ENCODE peak calls at places on chromosomes 13 and 19, in seven cellular contexts. D is IMR-90, L is mesenchymal stem cell, W is neuronal stem cell, I is mesendoderm, A is H9, M is H1. B is an unnamed sample.

GRCh38 chr13:51286135-51287002 is 53.1 kb upstream of the SERPINE3 start:
- DNase-seq in I (peak), L (peak), M (peak), W (peak), A (peak), D (peak), B (peak)

GRCh38 chr13:76967031-76967430 is 18.7 kb downstream of the ACOD1 start:
- DNase-seq in I (no peak), W (no peak), L (no peak), A (no peak), D (no peak), M (no peak), B (peak)

GRCh38 chr19:28966737-28967401 is 246.1 kb downstream of the UQCRFS1 start:
- DNase-seq in I (no peak), M (no peak), W (no peak), A (no peak), L (no peak), D (no peak), B (peak)

GRCh38 chr13:84500016-84500415 is 617.7 kb upstream of the SLITRK1 start:
- DNase-seq in A (no peak), W (no peak), D (peak), M (no peak), L (no peak), I (no peak), B (no peak)

GRCh38 chr13:39038569-39038898 is 278 bp downstream of the NHLRC3 start:
- DNase-seq in L (peak), D (no peak), A (no peak), W (no peak), M (no peak), I (no peak), B (peak)

GRCh38 chr19:55099557-55100506 is 17.6 kb downstream of the PPP1R12C start:
- DNase-seq in W (no peak), A (peak), L (no peak), I (peak), M (peak), D (no peak), B (no peak)

GRCh38 chr13:50636007-50636704 is 207.3 kb downstream of the DLEU7 start:
- DNase-seq in W (peak), D (no peak), I (peak), M (peak), A (peak), L (no peak), B (peak)

GRCh38 chr19:52992109-52993004 is 21.4 kb upstream of the ERVV-1 start:
- DNase-seq in D (no peak), A (peak), L (peak), W (no peak), M (peak), I (peak), B (no peak)

GRCh38 chr19:5154129-5154798 is 185.4 kb downstream of the KDM4B start:
- DNase-seq in I (peak), A (peak), D (no peak), M (peak), W (no peak), L (no peak), B (peak)

GRCh38 chr13:74145249-74145970 is 11.2 kb upstream of the KLF12 start:
- DNase-seq in L (peak), M (no peak), D (peak), A (no peak), W (no peak), I (no peak), B (no peak)

GRCh38 chr19:44694184-44694579 is 4.8 kb upstream of the CEACAM16 start:
- DNase-seq in M (no peak), W (no peak), L (no peak), I (peak), D (no peak), A (no peak), B (no peak)

GRCh38 chr19:31317542-31317941 is 31.7 kb downstream of the TSHZ3 start:
- DNase-seq in D (no peak), A (no peak), W (no peak), I (no peak), M (no peak), L (no peak), B (no peak)

GRCh38 chr19:16587031-16588023 is 15.1 kb upstream of the SLC35E1 start:
- DNase-seq in W (no peak), A (no peak), D (peak), I (peak), M (no peak), L (peak), B (no peak)

GRCh38 chr19:38070573-38070972 is 153.4 kb downstream of the DPF1 start:
- DNase-seq in D (peak), A (no peak), M (no peak), W (no peak), I (no peak), L (peak), B (peak)

GRCh38 chr13:107284168-107284567 is 716.2 kb upstream of the ARGLU1 start:
- DNase-seq in M (no peak), W (no peak), D (peak), L (peak), A (no peak), I (no peak), B (no peak)

GRCh38 chr19:9981406-9982260 is 28.7 kb downstream of the COL5A3 start:
- DNase-seq in L (no peak), I (no peak), D (no peak), A (no peak), W (no peak), M (no peak), B (no peak)

GRCh38 chr13:101258071-101258470 is 158.2 kb downstream of the NALCN start:
- DNase-seq in D (peak), L (peak), W (peak), A (peak), M (no peak), I (peak), B (peak)

GRCh38 chr19:18776736-18777135 is 14.4 kb downstream of the COMP start:
- DNase-seq in W (no peak), M (no peak), D (peak), A (no peak), I (peak), L (peak), B (peak)

GRCh38 chr13:106795847-106796246 is 227.9 kb upstream of the ARGLU1 start:
- DNase-seq in L (peak), W (no peak), D (no peak), I (no peak), M (no peak), A (peak), B (peak)

GRCh38 chr13:45798851-45799250 is 52.7 kb downstream of the SIAH3 start:
- DNase-seq in A (no peak), M (no peak), W (no peak), I (no peak), D (no peak), L (no peak), B (no peak)

GRCh38 chr13:105672911-105673310 is 862.6 kb downstream of the EFNB2 start:
- DNase-seq in A (no peak), W (no peak), M (no peak), I (no peak), D (no peak), L (no peak), B (no peak)

GRCh38 chr19:18520848-18521691 is 800 bp downstream of the ELL start:
- DNase-seq in L (peak), W (peak), M (peak), D (no peak), A (peak), I (peak), B (no peak)

GRCh38 chr13:39777527-39778061 is 122.1 kb downstream of the COG6 start:
- DNase-seq in L (peak), A (no peak), I (peak), D (peak), W (no peak), M (no peak), B (peak)

GRCh38 chr19:35673121-35673804 is 6.9 kb downstream of the UPK1A start:
- DNase-seq in I (peak), M (peak), W (no peak), D (peak), L (peak), A (peak), B (peak)

GRCh38 chr19:1336079-1336684 is 47.5 kb upstream of the NDUFS7 start:
- DNase-seq in M (no peak), L (no peak), A (no peak), I (no peak), W (no peak), D (no peak), B (no peak)

GRCh38 chr19:1333789-1334188 is 48.1 kb downstream of the EFNA2 start:
- DNase-seq in A (no peak), I (no peak), M (no peak), D (no peak), W (no peak), L (no peak), B (no peak)
- H4K8ac ChIP-seq in A (no peak), I (no peak), M (no peak), D (no peak), W (no peak), L (no peak), B (no peak)

GRCh38 chr13:99731747-99732146 is 230.5 kb downstream of the TM9SF2 start:
- DNase-seq in I (peak), W (no peak), M (no peak), L (no peak), A (no peak), D (no peak), B (peak)
- H4K8ac ChIP-seq in I (no peak), W (no peak), M (no peak), L (no peak), A (no peak), D (no peak), B (no peak)

GRCh38 chr13:110705356-110705825 is 525 bp downstream of the CARS2 start:
- DNase-seq in I (no peak), L (no peak), W (no peak), D (no peak), A (no peak), M (no peak), B (no peak)
- H4K8ac ChIP-seq in I (no peak), L (peak), W (peak), D (peak), A (no peak), M (no peak), B (peak)

DNA sequence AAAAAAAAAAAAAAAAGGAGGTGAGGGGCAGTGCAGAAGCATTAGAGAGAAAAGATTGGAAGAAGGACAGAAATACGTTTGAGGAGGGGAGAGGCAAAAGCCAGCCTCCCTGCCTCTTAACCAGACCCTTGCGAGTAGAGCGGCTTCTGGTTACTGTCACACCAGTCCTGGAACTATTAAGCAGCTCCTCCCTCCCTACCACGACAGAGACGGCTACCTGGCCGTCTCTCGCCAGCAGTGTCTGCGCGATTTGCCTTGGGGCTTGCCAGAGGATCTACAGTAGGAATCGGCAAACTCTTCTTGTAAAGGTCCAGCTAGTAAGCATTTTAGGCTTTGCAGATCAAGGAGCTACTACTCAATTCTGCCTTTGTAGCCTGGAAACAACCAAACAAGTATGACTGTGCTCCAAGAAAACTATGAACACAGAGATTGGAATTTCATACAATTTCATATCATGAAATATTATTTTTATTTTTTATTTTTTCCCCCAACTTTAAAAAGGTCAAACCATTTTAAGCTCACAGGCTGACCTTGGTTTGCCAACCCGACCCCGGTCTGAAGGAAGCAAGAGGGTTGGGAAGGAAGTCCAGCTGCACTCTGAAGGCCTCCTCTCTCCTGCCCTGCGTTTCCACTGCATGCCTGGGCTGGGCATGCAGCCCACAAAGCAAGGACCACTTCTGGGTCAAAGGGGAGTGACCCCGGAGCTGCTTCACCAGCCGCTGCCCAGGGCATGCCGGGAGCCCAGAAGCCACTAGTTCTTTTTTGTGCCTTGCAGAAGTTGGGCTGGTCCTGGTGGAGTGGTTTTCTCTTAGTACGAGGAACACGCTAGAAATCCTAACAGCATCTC is 166.9 kb downstream of the FLT1 start:
- DNase-seq in L (no peak), W (no peak), I (peak), A (no peak), M (no peak), D (peak), B (peak)
- H4K8ac ChIP-seq in L (peak), W (no peak), I (no peak), A (no peak), M (peak), D (no peak), B (no peak)

DNA sequence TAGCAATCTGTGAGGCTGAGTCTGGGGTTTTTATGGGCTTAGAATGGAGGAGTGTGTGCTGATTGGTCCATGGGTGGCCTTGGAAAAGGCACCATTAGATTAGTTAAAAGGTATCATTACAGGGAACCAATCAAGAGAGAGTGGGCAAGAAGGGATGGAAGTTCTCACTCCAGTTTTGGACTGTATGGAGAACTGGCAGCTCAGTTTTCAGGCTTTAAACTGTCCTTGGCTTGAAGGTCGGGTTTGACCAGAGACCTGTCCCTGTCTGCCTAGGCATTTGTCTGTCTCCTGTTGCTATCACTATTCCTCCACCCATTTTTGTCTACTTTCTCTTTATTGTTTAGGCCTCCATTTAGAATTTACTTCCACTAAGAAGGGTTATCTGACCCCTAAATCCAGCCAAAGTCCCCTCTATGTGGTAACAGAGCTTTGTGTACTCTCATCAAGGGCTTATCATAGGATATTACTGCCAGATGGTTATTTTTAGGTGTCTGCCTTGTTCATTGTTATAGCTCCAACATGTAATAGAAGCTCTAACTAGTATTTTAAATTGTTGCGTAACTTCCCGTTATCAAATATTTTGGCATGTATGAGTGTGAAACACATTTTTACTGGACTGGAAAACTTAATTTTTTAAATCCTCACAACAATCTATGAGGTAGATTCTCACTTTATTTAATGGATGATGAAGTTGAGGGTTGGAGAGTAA is 133.3 kb upstream of the SLC10A2 start:
- DNase-seq in M (no peak), I (no peak), L (no peak), D (no peak), W (no peak), A (no peak), B (no peak)
- H4K8ac ChIP-seq in M (no peak), I (no peak), L (no peak), D (no peak), W (no peak), A (no peak), B (no peak)

DNA sequence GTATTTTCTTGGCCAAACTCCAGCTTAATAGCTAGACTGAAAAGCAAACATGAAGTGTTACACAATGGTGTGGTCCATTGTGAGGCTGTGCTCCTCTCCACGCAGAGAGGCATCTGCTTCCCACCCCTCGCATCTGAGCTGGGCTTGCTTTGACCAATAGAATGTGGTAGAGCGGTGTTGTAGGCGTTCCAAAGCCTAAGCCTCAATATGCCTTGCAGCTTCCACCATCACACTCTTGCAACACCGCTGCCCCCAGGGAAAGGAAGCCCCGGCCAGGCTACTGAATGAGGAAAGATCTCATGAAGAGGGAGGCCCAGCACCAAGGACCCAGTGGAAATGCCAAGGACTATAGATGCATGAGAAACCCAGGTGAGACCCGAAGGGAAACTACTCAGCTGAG is 9.4 kb downstream of the FLT1 start:
- DNase-seq in A (no peak), W (no peak), I (peak), L (no peak), D (no peak), M (no peak), B (peak)
- H4K8ac ChIP-seq in A (no peak), W (no peak), I (no peak), L (no peak), D (no peak), M (no peak), B (no peak)

DNA sequence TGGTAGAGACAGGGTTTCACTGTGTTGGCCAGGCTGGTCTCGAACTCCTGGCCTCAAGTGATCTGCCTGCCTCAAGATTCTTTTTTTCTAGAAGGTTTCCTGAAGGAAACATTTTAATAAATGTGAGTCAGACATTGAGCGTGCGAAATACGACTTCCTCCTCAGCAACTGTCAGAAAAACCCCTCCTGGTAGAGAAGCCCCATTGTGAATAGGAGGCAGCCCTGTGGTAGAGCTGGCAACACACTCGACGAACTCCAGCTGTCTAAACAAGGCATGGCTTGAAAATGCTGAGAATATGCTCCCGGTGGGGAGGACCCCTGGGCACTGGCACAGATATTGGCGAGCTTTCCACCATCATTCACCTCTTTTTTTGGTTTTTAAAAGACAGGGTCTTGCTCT is 9.8 kb downstream of the ZNF333 start:
- DNase-seq in W (no peak), I (no peak), M (no peak), D (no peak), A (no peak), L (no peak), B (no peak)
- H4K8ac ChIP-seq in W (no peak), I (no peak), M (no peak), D (no peak), A (no peak), L (no peak), B (no peak)